ENCODE peak calls at places on chromosomes 16 and 17, in eight cellular contexts. K, V, U, Q, I, F, R and G are unnamed samples.

GRCh38 chr16:61926766-61927165 is 109.5 kb downstream of the CDH8 start:
- DNase-seq in K (no peak), V (no peak), U (no peak), Q (no peak), I (no peak), F (no peak), R (no peak), G (no peak)

GRCh38 chr16:85238233-85238647 is 126.0 kb upstream of the CIBAR2 start:
- DNase-seq in K (peak), V (peak), U (peak), Q (no peak), I (peak), F (no peak), R (no peak), G (no peak)

GRCh38 chr17:9020824-9021157 is 519 bp upstream of the NTN1 start:
- DNase-seq in K (no peak), V (no peak), U (no peak), Q (no peak), I (no peak), F (no peak), R (no peak), G (no peak)

GRCh38 chr17:7137182-7137943 is 22.7 kb upstream of the ASGR2 start:
- DNase-seq in K (no peak), V (no peak), U (no peak), Q (no peak), I (no peak), F (no peak), R (no peak), G (no peak)

GRCh38 chr16:3961449-3961849 is 80.9 kb upstream of the CREBBP start:
- DNase-seq in K (peak), V (no peak), U (no peak), Q (no peak), I (no peak), F (no peak), R (peak), G (no peak)

GRCh38 chr17:80947200-80947940 is 44.3 kb upstream of the CHMP6 start:
- DNase-seq in K (no peak), V (no peak), U (no peak), Q (no peak), I (no peak), F (no peak), R (no peak), G (no peak)

GRCh38 chr16:27229891-27230470 is 26.7 kb downstream of the KDM8 start:
- DNase-seq in K (no peak), V (no peak), U (no peak), Q (no peak), I (no peak), F (no peak), R (no peak), G (no peak)

GRCh38 chr17:61352771-61353170 is 46.9 kb upstream of the TBX2 start:
- DNase-seq in K (no peak), V (no peak), U (no peak), Q (no peak), I (no peak), F (no peak), R (no peak), G (no peak)

GRCh38 chr16:87146676-87147075 is 170.5 kb downstream of the C16orf95 start:
- DNase-seq in K (no peak), V (no peak), U (no peak), Q (no peak), I (no peak), F (no peak), R (no peak), G (no peak)

GRCh38 chr17:60139438-60140285 is 10.1 kb upstream of the CA4 start:
- DNase-seq in K (no peak), V (no peak), U (peak), Q (peak), I (peak), F (peak), R (no peak), G (peak)

GRCh38 chr17:47990962-47991731 is 20.2 kb downstream of the CDK5RAP3 start:
- DNase-seq in K (no peak), V (no peak), U (no peak), Q (no peak), I (no peak), F (no peak), R (peak), G (no peak)

GRCh38 chr17:72631568-72631967 is 460.9 kb downstream of the SLC39A11 start:
- DNase-seq in K (no peak), V (no peak), U (no peak), Q (no peak), I (no peak), F (no peak), R (no peak), G (no peak)

GRCh38 chr16:66035096-66035495 is 331.4 kb upstream of the CDH5 start:
- DNase-seq in K (no peak), V (no peak), U (no peak), Q (no peak), I (peak), F (no peak), R (no peak), G (no peak)

GRCh38 chr16:67652578-67653130 is 7.4 kb downstream of the ACD start:
- DNase-seq in K (no peak), V (no peak), U (peak), Q (no peak), I (no peak), F (peak), R (no peak), G (no peak)

GRCh38 chr16:2023098-2023925 is 3.4 kb upstream of the NHERF2 start:
- DNase-seq in K (peak), V (peak), U (peak), Q (peak), I (peak), F (peak), R (peak), G (peak)

GRCh38 chr17:57906910-57907309 is 48.3 kb downstream of the CUEDC1 start:
- DNase-seq in K (peak), V (no peak), U (no peak), Q (no peak), I (no peak), F (no peak), R (peak), G (no peak)

GRCh38 chr16:17295948-17296347 is 174.8 kb downstream of the XYLT1 start:
- DNase-seq in K (no peak), V (peak), U (no peak), Q (no peak), I (no peak), F (no peak), R (no peak), G (no peak)

GRCh38 chr17:73343168-73343634 is 31.4 kb upstream of the CDC42EP4 start:
- DNase-seq in K (peak), V (peak), U (peak), Q (no peak), I (no peak), F (no peak), R (peak), G (no peak)

GRCh38 chr17:75102385-75102821 is 7.4 kb upstream of the ARMC7 start:
- DNase-seq in K (no peak), V (no peak), U (no peak), Q (no peak), I (peak), F (no peak), R (no peak), G (no peak)

GRCh38 chr17:76458580-76459490 is 5.9 kb upstream of the UBE2O start:
- DNase-seq in K (no peak), V (no peak), U (peak), Q (no peak), I (peak), F (peak), R (peak), G (no peak)

GRCh38 chr16:49704586-49705155 is 151.2 kb downstream of the ZNF423 start:
- DNase-seq in K (no peak), V (no peak), U (no peak), Q (no peak), I (no peak), F (no peak), R (no peak), G (no peak)

GRCh38 chr16:58196898-58197313 is 1.0 kb downstream of the CSNK2A2 start:
- DNase-seq in K (no peak), V (no peak), U (no peak), Q (no peak), I (no peak), F (no peak), R (peak), G (no peak)

GRCh38 chr16:76446251-76446650 is 169.1 kb downstream of the CNTNAP4 start:
- DNase-seq in K (no peak), V (no peak), U (no peak), Q (no peak), I (no peak), F (no peak), R (no peak), G (no peak)

GRCh38 chr17:18025596-18026407 is 13.2 kb downstream of the ATPAF2 start:
- DNase-seq in K (no peak), V (no peak), U (no peak), Q (no peak), I (peak), F (no peak), R (peak), G (no peak)